ENCODE peak calls at places on chromosomes 13 and 19, in six cellular contexts. C, H, R, I, T and D are unnamed samples.

GRCh38 chr13:72651196-72651595 is 76.2 kb downstream of the MZT1 start:
- DNase-seq in T (no peak), I (peak), R (no peak), H (peak), C (peak), D (no peak)

GRCh38 chr13:79385694-79386093 is 20.4 kb downstream of the RBM26 start:
- DNase-seq in R (no peak), H (no peak), I (no peak), T (no peak), C (peak), D (no peak)

GRCh38 chr19:44180968-44181367 is 16.1 kb downstream of the ZNF226 start:
- DNase-seq in H (no peak), I (no peak), R (no peak), T (no peak), C (no peak), D (no peak)

GRCh38 chr19:45299719-45300118 is 23.0 kb downstream of the CKM start:
- DNase-seq in T (no peak), C (no peak), H (no peak), R (no peak), I (no peak), D (no peak)

GRCh38 chr19:41409288-41409687 is 11.7 kb downstream of the BCKDHA start:
- DNase-seq in T (no peak), I (no peak), C (peak), H (no peak), R (no peak), D (peak)

GRCh38 chr13:45206340-45206739 is 5.5 kb upstream of the KCTD4 start:
- DNase-seq in I (no peak), C (peak), T (no peak), R (no peak), H (no peak), D (peak)

GRCh38 chr19:45782820-45783785 is 813 bp upstream of the DMPK start:
- DNase-seq in R (peak), I (no peak), T (no peak), C (peak), H (no peak), D (no peak)

GRCh38 chr13:111213964-111214726 is 99.0 kb downstream of the ARHGEF7 start:
- DNase-seq in H (peak), T (peak), R (no peak), C (no peak), I (no peak), D (no peak)

GRCh38 chr19:48698046-48698445 is 2.3 kb downstream of the FUT2 start:
- DNase-seq in H (no peak), R (no peak), I (no peak), C (peak), T (no peak), D (peak)

GRCh38 chr19:5801796-5802616 is 2.9 kb upstream of the NRTN start:
- DNase-seq in C (peak), T (no peak), H (no peak), R (no peak), I (no peak), D (peak)

GRCh38 chr19:17567940-17568339 is 12.5 kb downstream of the COLGALT1 start:
- DNase-seq in R (no peak), H (no peak), C (no peak), T (no peak), I (no peak), D (no peak)

GRCh38 chr19:342801-343421 is 1.7 kb downstream of the MIER2 start:
- DNase-seq in C (peak), H (no peak), I (no peak), T (no peak), R (peak), D (peak)

GRCh38 chr19:33811736-33812387 is 15.2 kb downstream of the KCTD15 start:
- DNase-seq in H (no peak), C (no peak), I (no peak), R (no peak), T (no peak), D (no peak)

GRCh38 chr13:113999618-113999910 is 25.7 kb upstream of the C13orf46 start:
- DNase-seq in R (no peak), H (no peak), C (no peak), T (no peak), I (no peak), D (no peak)

GRCh38 chr19:29616541-29616940 is 10.5 kb downstream of the POP4 start:
- DNase-seq in I (no peak), R (no peak), C (no peak), H (no peak), T (no peak), D (no peak)

GRCh38 chr13:29817604-29818378 is 32.6 kb downstream of the UBL3 start:
- DNase-seq in C (no peak), I (no peak), T (no peak), R (no peak), H (no peak), D (no peak)

GRCh38 chr13:30982911-30983310 is 50.5 kb downstream of the TEX26 start:
- DNase-seq in I (no peak), C (no peak), R (no peak), H (no peak), T (no peak), D (no peak)

GRCh38 chr13:110652231-110652730 is 36.9 kb downstream of the NAXD start:
- DNase-seq in I (no peak), C (no peak), H (no peak), R (no peak), T (no peak), D (no peak)

GRCh38 chr13:66102864-66103263 is 1127.3 kb downstream of the PCDH9 start:
- DNase-seq in I (no peak), T (no peak), R (no peak), H (no peak), C (peak), D (no peak)

GRCh38 chr19:39599116-39599515 is 3.2 kb upstream of the LGALS13 start:
- DNase-seq in R (no peak), C (peak), I (no peak), H (no peak), T (no peak), D (peak)

GRCh38 chr19:4525563-4526002 is 7.3 kb upstream of the PLIN4 start:
- DNase-seq in R (no peak), T (no peak), C (no peak), I (no peak), H (no peak), D (no peak)

GRCh38 chr19:47122359-47123335 is 8.0 kb upstream of the SAE1 start:
- DNase-seq in R (peak), H (no peak), I (no peak), C (peak), T (no peak), D (no peak)

GRCh38 chr19:51501594-51502263 is at the start of gene SIGLEC12:
- DNase-seq in T (peak), H (no peak), C (no peak), R (peak), I (no peak), D (no peak)

GRCh38 chr19:800360-801029 is 3.2 kb downstream of the PTBP1 start:
- DNase-seq in C (peak), H (no peak), I (no peak), R (no peak), T (no peak), D (no peak)

GRCh38 chr13:92097337-92097903 is 699.0 kb downstream of the GPC5 start:
- DNase-seq in R (no peak), I (no peak), C (peak), T (no peak), H (no peak), D (no peak)

GRCh38 chr13:51269039-51269438 is 46.8 kb downstream of the FAM124A start:
- DNase-seq in I (no peak), C (peak), H (no peak), T (no peak), R (no peak), D (peak)

GRCh38 chr19:55474269-55475265 is 1.9 kb upstream of the ZNF628 start:
- DNase-seq in H (no peak), T (no peak), R (no peak), C (no peak), I (no peak), D (no peak)

GRCh38 chr19:8269724-8270123 is 38.4 kb downstream of the CD320 start:
- DNase-seq in H (no peak), R (no peak), C (no peak), T (peak), I (no peak), D (no peak)

GRCh38 chr19:10292206-10292788 is 2.5 kb downstream of the ICAM5 start:
- DNase-seq in I (no peak), C (peak), R (peak), H (no peak), T (peak), D (peak)

GRCh38 chr13:96792188-96792587 is 202.1 kb downstream of the OXGR1 start:
- DNase-seq in C (no peak), H (no peak), R (no peak), I (no peak), T (no peak), D (no peak)

GRCh38 chr19:33143897-33144405 is 12.0 kb downstream of the WDR88 start:
- DNase-seq in I (peak), C (peak), T (peak), H (peak), R (peak), D (no peak)

GRCh38 chr19:28377077-28377476 is 835.9 kb downstream of the UQCRFS1 start:
- DNase-seq in C (peak), R (no peak), I (no peak), H (no peak), T (no peak), D (no peak)